ENCODE peak calls at places on chromosomes 11 and 22, in eight cellular contexts. T is activated CD8-positive, alpha-beta T cell treated with anti-CD3 and anti-CD28 coated beads for 36 hours; U is T-helper 9 cell; A is nucleus accumbens; C is memory B cell; F is WTC11; V is effector memory CD8-positive, alpha-beta T cell; B is OCI-M1. P is an unnamed sample.

GRCh38 chr11:2554338-2555240 is 109.8 kb downstream of the KCNQ1 start:
- DNase-seq in F (peak; percentile 7), V (no peak), A (no peak), U (no peak), T (no peak), B (no peak), C (no peak), P (no peak)

GRCh38 chr11:82195251-82195650 is 538.4 kb downstream of the FAM181B start:
- DNase-seq in C (no peak), A (no peak), B (peak; percentile 55), T (no peak), V (no peak), F (no peak), U (no peak), P (no peak)

GRCh38 chr11:833849-834311 is 1.1 kb downstream of the CD151 start:
- DNase-seq in B (no peak), F (no peak), A (no peak), T (no peak), C (no peak), V (no peak), U (no peak), P (no peak)

GRCh38 chr11:122863704-122864326 is 18.7 kb upstream of the JHY start:
- DNase-seq in A (peak; percentile 21), U (peak; percentile 25), F (peak; percentile 47), C (peak; percentile 22), T (peak; percentile 66), V (no peak), B (peak; percentile 76), P (no peak)

GRCh38 chr11:33694346-33695050 is 6.1 kb downstream of the C11orf91 start:
- DNase-seq in A (no peak), U (no peak), V (no peak), F (no peak), C (no peak), T (no peak), B (no peak), P (no peak)

GRCh38 chr11:72578991-72579815 is 95.0 kb downstream of the PDE2A start:
- DNase-seq in F (peak; percentile 5), T (no peak), V (no peak), B (no peak), U (no peak), C (no peak), A (no peak), P (no peak)

GRCh38 chr22:50606126-50606525 is 5.5 kb downstream of the MAPK8IP2 start:
- DNase-seq in F (no peak), A (no peak), T (no peak), B (peak; percentile 8), U (no peak), C (no peak), V (no peak), P (no peak)

GRCh38 chr22:26586556-26587325 is 3.2 kb downstream of the TPST2 start:
- DNase-seq in A (no peak), F (no peak), U (no peak), T (peak; percentile 49), V (peak; percentile 24), C (no peak), B (peak; percentile 32), P (peak; percentile 52)

GRCh38 chr11:16771350-16772140 is 33.1 kb downstream of the C11orf58 start:
- DNase-seq in F (no peak), C (no peak), V (no peak), T (no peak), U (no peak), B (no peak), A (no peak), P (no peak)

GRCh38 chr11:107385361-107385982 is 72.2 kb downstream of the CWF19L2 start:
- DNase-seq in U (no peak), F (no peak), B (no peak), T (no peak), C (no peak), A (no peak), V (no peak), P (no peak)

GRCh38 chr11:47394322-47395224 is 13.8 kb upstream of the SLC39A13 start:
- DNase-seq in A (peak; percentile 23), F (no peak), B (peak; percentile 92), V (no peak), C (no peak), U (peak; percentile 31), T (peak; percentile 73), P (peak; percentile 68)